ENCODE peak calls at places on chromosomes 6 and 20, in ten cellular contexts. C is Peyer's patch; V is gastrocnemius medialis; E is H9; Y is left lung; N is ovary; B is OCI-LY7; F is heart left ventricle; X is upper lobe of right lung; H is CD8-positive, alpha-beta memory T cell. Z is an unnamed sample.
A peak's percentile ranks its signal among the peaks of the same experiment; 100 is the strongest.

GRCh38 chr6:134787261-134787871 is 162.5 kb downstream of the ALDH8A1 start:
- DNase-seq in F (no peak), N (no peak), H (no peak), V (no peak), C (no peak), X (no peak), Y (no peak), E (no peak), B (no peak), Z (no peak)

GRCh38 chr20:8860011-8860495 is 208.8 kb upstream of the PLCB4 start:
- DNase-seq in Y (no peak), E (no peak), N (no peak), C (no peak), B (no peak), V (no peak), X (no peak), H (no peak), F (no peak), Z (no peak)

GRCh38 chr6:158184598-158184997 is 16.4 kb downstream of the GTF2H5 start:
- DNase-seq in B (no peak), N (no peak), F (no peak), C (no peak), Y (no peak), H (no peak), X (no peak), E (no peak), V (no peak), Z (no peak)

GRCh38 chr6:162203287-162203686 is 524.3 kb downstream of the PRKN start:
- DNase-seq in C (no peak), X (no peak), Y (no peak), B (no peak), N (no peak), E (no peak), F (peak; percentile 53), V (no peak), H (no peak), Z (no peak)

GRCh38 chr6:73129653-73130443 is 95.4 kb downstream of the KHDC1L start:
- DNase-seq in E (peak; percentile 89), F (peak; percentile 59), X (peak; percentile 88), B (peak; percentile 44), C (peak; percentile 67), H (peak; percentile 80), Y (peak; percentile 89), N (peak; percentile 58), V (peak; percentile 61), Z (peak; percentile 45)

GRCh38 chr6:67000121-67000520 is 1293.1 kb upstream of the EYS start:
- DNase-seq in H (no peak), B (no peak), N (no peak), V (no peak), E (no peak), X (no peak), C (no peak), Y (no peak), F (no peak), Z (no peak)

GRCh38 chr6:145544031-145544430 is 191.3 kb downstream of the EPM2A start:
- DNase-seq in E (no peak), N (no peak), Y (no peak), H (no peak), B (no peak), C (no peak), F (peak; percentile 32), V (no peak), X (no peak), Z (no peak)

GRCh38 chr6:73579851-73580246 is 59.0 kb upstream of the EEF1A1 start:
- DNase-seq in C (no peak), X (no peak), B (no peak), N (peak; percentile 60), F (peak; percentile 41), V (no peak), H (no peak), Y (no peak), E (peak; percentile 79), Z (no peak)

GRCh38 chr6:3226422-3227362 is 761 bp downstream of the TUBB2B start:
- DNase-seq in F (no peak), B (peak; percentile 31), C (no peak), N (peak; percentile 45), Y (peak; percentile 83), H (no peak), X (peak; percentile 69), V (no peak), E (no peak), Z (no peak)

GRCh38 chr6:42105714-42106662 is 36.4 kb downstream of the C6orf132 start:
- DNase-seq in E (no peak), F (no peak), Y (no peak), N (peak; percentile 59), C (no peak), V (no peak), B (no peak), X (no peak), H (no peak), Z (no peak)

GRCh38 chr6:20835315-20836010 is 301.2 kb downstream of the CDKAL1 start:
- DNase-seq in C (no peak), X (no peak), E (no peak), B (no peak), H (no peak), N (no peak), V (no peak), Y (no peak), F (no peak), Z (no peak)

GRCh38 chr20:59032713-59033059 is 551 bp upstream of the ATP5F1E start:
- DNase-seq in C (no peak), N (no peak), E (no peak), B (no peak), V (no peak), X (no peak), Y (no peak), F (no peak), H (no peak), Z (no peak)

GRCh38 chr6:20900396-20901160 is 366.3 kb downstream of the CDKAL1 start:
- DNase-seq in F (no peak), Y (no peak), V (no peak), N (no peak), B (no peak), E (no peak), X (no peak), C (no peak), H (no peak), Z (no peak)

DNA sequence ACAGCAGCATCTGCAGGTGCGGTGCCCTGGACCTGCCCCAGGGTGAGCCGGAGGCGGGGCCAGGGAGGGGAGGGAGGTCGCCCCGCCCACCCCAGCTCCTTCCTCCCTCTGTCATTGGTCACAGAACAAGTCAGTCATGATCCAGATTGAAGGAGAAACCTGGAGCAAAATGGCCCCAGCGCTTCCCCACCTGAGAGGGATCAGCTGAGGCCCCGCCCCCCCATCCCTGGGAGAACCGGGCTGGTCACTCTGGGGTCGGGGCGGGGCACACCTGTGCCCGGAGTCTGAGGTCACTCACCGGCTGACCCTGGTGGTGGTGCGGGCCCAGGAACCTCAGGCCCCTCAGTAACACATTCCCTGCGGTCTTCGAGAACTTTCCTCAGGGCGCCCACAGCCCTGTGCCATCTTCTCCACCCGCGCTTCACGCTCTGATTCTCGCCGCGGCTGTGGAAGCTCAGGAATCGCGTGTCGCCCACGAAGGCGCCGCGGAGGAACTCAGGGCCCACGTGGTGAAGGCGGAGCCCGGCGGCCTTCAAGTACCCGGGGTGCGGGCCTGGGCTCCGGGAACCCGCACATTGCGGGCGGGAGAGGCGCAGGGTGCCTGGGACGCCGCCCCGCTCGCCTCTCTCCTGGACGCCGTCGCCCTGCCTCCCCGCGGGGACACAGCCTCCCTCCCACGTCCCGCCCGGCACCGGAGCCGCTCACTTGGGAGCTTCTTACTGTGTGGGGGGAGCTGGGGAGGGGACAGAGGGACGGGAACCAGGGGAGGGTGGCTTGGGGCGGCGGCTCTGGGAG is 36.4 kb upstream of the HLA-C start:
- DNase-seq in E (peak; percentile 91), X (peak; percentile 92), V (no peak), Y (peak; percentile 90), C (peak; percentile 69), F (no peak), N (no peak), H (peak; percentile 84), B (peak; percentile 25), Z (no peak)
- H3K4me1 ChIP-seq in E (no peaks in the 10 kb centered on the region), X (peaks cover 16% of the 10 kb centered on the region), V (peaks cover 8% of the 10 kb centered on the region), Y (peaks cover 12% of the 10 kb centered on the region), C (no peaks in the 10 kb centered on the region), F (no peaks in the 10 kb centered on the region), N (no peaks in the 10 kb centered on the region), H (peaks cover 3% of the 10 kb centered on the region), B (no peaks in the 10 kb centered on the region), Z (peaks cover 11% of the 10 kb centered on the region)

DNA sequence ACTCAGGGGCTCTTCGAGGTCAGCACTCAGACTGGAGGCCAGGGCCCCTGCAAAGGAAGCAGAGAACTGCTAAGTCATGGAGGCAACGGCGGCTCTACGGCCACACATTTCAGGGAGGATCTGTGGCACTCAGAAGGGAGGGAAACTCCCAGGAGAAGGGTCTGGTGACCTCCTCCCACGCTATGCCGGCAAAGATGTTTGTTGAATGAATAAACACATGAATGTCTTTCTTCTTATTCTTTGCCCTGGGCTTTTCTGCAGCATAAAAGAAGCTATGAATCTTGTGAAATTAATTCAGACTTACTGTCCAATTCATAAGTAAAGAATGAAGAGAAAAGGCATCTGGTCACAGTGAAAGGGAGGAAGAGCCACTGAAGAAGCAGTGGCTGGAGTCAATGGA is 25.3 kb downstream of the INSM1 start:
- DNase-seq in X (no peak), E (no peak), N (no peak), F (no peak), V (no peak), H (no peak), C (no peak), Y (no peak), B (no peak), Z (no peak)
- H3K4me1 ChIP-seq in X (no peaks in the 10 kb centered on the region), E (no peaks in the 10 kb centered on the region), N (no peaks in the 10 kb centered on the region), F (no peaks in the 10 kb centered on the region), V (no peaks in the 10 kb centered on the region), H (no peaks in the 10 kb centered on the region), C (no peaks in the 10 kb centered on the region), Y (peaks cover 10% of the 10 kb centered on the region), B (no peaks in the 10 kb centered on the region), Z (no peaks in the 10 kb centered on the region)

DNA sequence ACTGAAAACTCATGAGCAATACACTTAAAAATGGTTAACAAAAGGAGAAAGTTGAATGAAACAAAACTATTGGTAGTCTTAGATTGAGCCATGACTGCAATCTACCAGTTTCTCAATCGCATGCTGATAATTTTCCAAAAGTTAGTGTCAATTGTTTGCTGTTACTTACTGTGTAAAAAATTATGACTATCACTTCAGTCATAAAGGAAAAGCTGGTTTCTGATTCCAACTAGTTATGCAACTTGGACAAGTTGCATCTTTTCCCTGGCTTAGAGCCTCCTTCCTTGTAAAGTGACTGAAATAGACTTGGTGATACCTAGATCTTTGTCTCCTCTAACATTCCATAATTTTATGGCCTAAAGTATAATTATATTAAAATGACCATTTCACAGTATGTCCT is 88.3 kb upstream of the PAK5 start:
- DNase-seq in F (no peak), E (no peak), Y (no peak), V (no peak), C (no peak), B (no peak), X (no peak), H (no peak), N (no peak), Z (no peak)
- H3K4me1 ChIP-seq in F (no peaks in the 10 kb centered on the region), E (no peaks in the 10 kb centered on the region), Y (no peaks in the 10 kb centered on the region), V (no peaks in the 10 kb centered on the region), C (no peaks in the 10 kb centered on the region), B (no peaks in the 10 kb centered on the region), X (no peaks in the 10 kb centered on the region), H (no peaks in the 10 kb centered on the region), N (no peaks in the 10 kb centered on the region), Z (no peaks in the 10 kb centered on the region)

DNA sequence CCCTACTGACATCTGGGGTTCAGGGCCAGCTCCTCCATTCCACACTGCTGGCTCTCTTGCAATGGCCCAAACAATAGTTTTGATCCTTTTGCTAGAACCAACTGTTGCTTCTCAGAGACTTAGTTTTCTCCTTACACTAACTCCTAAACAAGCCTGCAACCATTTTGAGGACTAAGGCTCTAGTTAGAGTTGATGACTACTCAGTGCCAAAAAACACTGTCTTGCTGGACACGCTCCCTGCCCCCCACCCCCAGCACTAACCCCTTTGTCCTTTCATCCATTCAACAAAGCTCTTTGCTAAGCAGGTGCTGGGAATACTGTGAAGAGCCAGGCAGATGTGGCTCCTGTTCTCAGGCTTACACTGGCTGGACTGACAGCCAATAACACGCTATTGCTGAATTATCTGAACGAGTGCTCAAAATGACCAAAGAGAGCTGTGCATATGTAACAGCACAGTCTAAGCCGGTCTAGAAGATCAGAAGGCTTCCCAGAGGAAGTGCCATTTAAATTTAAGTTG is 17.6 kb downstream of the GCLC start:
- DNase-seq in C (no peak), V (no peak), F (no peak), N (no peak), B (no peak), E (no peak), H (no peak), X (no peak), Y (no peak), Z (no peak)
- H3K4me1 ChIP-seq in C (no peaks in the 10 kb centered on the region), V (peaks cover 88% of the 10 kb centered on the region), F (peaks cover 50% of the 10 kb centered on the region), N (no peaks in the 10 kb centered on the region), B (no peaks in the 10 kb centered on the region), E (peaks cover 17% of the 10 kb centered on the region), H (no peaks in the 10 kb centered on the region), X (no peaks in the 10 kb centered on the region), Y (peaks cover 11% of the 10 kb centered on the region), Z (no peaks in the 10 kb centered on the region)